ENCODE peak calls at places on chromosomes 12 and 14, in nine cellular contexts. One of them, this sample, is unnamed.

GRCh38 chr14:99427632-99428315 is 52.9 kb downstream of the SETD3 start:
- DNase-seq in dorsolateral prefrontal cortex: no peak
- DNase-seq in hepatocyte: peak; percentile 58
- DNase-seq in sigmoid colon: no peak
- DNase-seq in A673: peak; percentile 55
- DNase-seq in HepG2: no peak
- DNase-seq in activated B cell treated with CpG ODN at 0.5 μM for 24 hours: no peak
- DNase-seq in tibial artery: no peak
- DNase-seq in OCI-LY7: no peak
- DNase-seq in this sample: no peak

GRCh38 chr12:124248862-124249825 is 45.7 kb upstream of the RFLNA start:
- DNase-seq in dorsolateral prefrontal cortex: no peak
- DNase-seq in HepG2: no peak
- DNase-seq in tibial artery: no peak
- DNase-seq in sigmoid colon: no peak
- DNase-seq in A673: no peak
- DNase-seq in activated B cell treated with CpG ODN at 0.5 μM for 24 hours: no peak
- DNase-seq in OCI-LY7: no peak
- DNase-seq in hepatocyte: no peak
- DNase-seq in this sample: no peak

GRCh38 chr12:60494249-60494648 is 898.4 kb downstream of the SLC16A7 start:
- DNase-seq in dorsolateral prefrontal cortex: no peak
- DNase-seq in hepatocyte: peak; percentile 51
- DNase-seq in HepG2: peak; percentile 32
- DNase-seq in OCI-LY7: no peak
- DNase-seq in tibial artery: no peak
- DNase-seq in activated B cell treated with CpG ODN at 0.5 μM for 24 hours: no peak
- DNase-seq in sigmoid colon: no peak
- DNase-seq in A673: peak; percentile 39
- DNase-seq in this sample: peak; percentile 26

GRCh38 chr14:58864751-58865519 is 227.2 kb downstream of the DACT1 start:
- DNase-seq in hepatocyte: peak; percentile 45
- DNase-seq in activated B cell treated with CpG ODN at 0.5 μM for 24 hours: no peak
- DNase-seq in OCI-LY7: no peak
- DNase-seq in A673: peak; percentile 35
- DNase-seq in sigmoid colon: no peak
- DNase-seq in HepG2: no peak
- DNase-seq in dorsolateral prefrontal cortex: no peak
- DNase-seq in tibial artery: no peak
- DNase-seq in this sample: peak; percentile 37

GRCh38 chr14:105385322-105385637 is 13.1 kb upstream of the TEX22 start:
- DNase-seq in HepG2: no peak
- DNase-seq in tibial artery: no peak
- DNase-seq in OCI-LY7: no peak
- DNase-seq in A673: no peak
- DNase-seq in dorsolateral prefrontal cortex: no peak
- DNase-seq in activated B cell treated with CpG ODN at 0.5 μM for 24 hours: no peak
- DNase-seq in hepatocyte: no peak
- DNase-seq in sigmoid colon: no peak
- DNase-seq in this sample: no peak

GRCh38 chr14:24335461-24336146 is 733 bp upstream of the ADCY4 start:
- DNase-seq in A673: no peak
- DNase-seq in sigmoid colon: no peak
- DNase-seq in OCI-LY7: no peak
- DNase-seq in tibial artery: no peak
- DNase-seq in HepG2: no peak
- DNase-seq in dorsolateral prefrontal cortex: no peak
- DNase-seq in activated B cell treated with CpG ODN at 0.5 μM for 24 hours: no peak
- DNase-seq in hepatocyte: no peak
- DNase-seq in this sample: no peak

GRCh38 chr12:66194122-66194521 is 5.1 kb downstream of the IRAK3 start:
- DNase-seq in hepatocyte: no peak
- DNase-seq in sigmoid colon: no peak
- DNase-seq in A673: no peak
- DNase-seq in OCI-LY7: no peak
- DNase-seq in HepG2: no peak
- DNase-seq in activated B cell treated with CpG ODN at 0.5 μM for 24 hours: no peak
- DNase-seq in tibial artery: no peak
- DNase-seq in dorsolateral prefrontal cortex: no peak
- DNase-seq in this sample: no peak

GRCh38 chr14:52076334-52076733 is 7.5 kb upstream of the NID2 start:
- DNase-seq in A673: no peak
- DNase-seq in HepG2: no peak
- DNase-seq in tibial artery: peak; percentile 92
- DNase-seq in OCI-LY7: no peak
- DNase-seq in sigmoid colon: no peak
- DNase-seq in activated B cell treated with CpG ODN at 0.5 μM for 24 hours: no peak
- DNase-seq in dorsolateral prefrontal cortex: no peak
- DNase-seq in hepatocyte: no peak
- DNase-seq in this sample: no peak

GRCh38 chr12:106685381-106685780 is 89.1 kb upstream of the RIC8B start:
- DNase-seq in sigmoid colon: no peak
- DNase-seq in HepG2: no peak
- DNase-seq in dorsolateral prefrontal cortex: no peak
- DNase-seq in OCI-LY7: no peak
- DNase-seq in tibial artery: no peak
- DNase-seq in A673: no peak
- DNase-seq in hepatocyte: no peak
- DNase-seq in activated B cell treated with CpG ODN at 0.5 μM for 24 hours: no peak
- DNase-seq in this sample: no peak

GRCh38 chr12:102900389-102900788 is 16.7 kb downstream of the PAH start:
- DNase-seq in tibial artery: no peak
- DNase-seq in A673: no peak
- DNase-seq in hepatocyte: no peak
- DNase-seq in HepG2: no peak
- DNase-seq in sigmoid colon: no peak
- DNase-seq in OCI-LY7: no peak
- DNase-seq in activated B cell treated with CpG ODN at 0.5 μM for 24 hours: no peak
- DNase-seq in dorsolateral prefrontal cortex: no peak
- DNase-seq in this sample: no peak

GRCh38 chr12:95504140-95504539 is 30.2 kb downstream of the METAP2 start:
- DNase-seq in HepG2: no peak
- DNase-seq in hepatocyte: no peak
- DNase-seq in A673: no peak
- DNase-seq in OCI-LY7: no peak
- DNase-seq in activated B cell treated with CpG ODN at 0.5 μM for 24 hours: no peak
- DNase-seq in sigmoid colon: no peak
- DNase-seq in tibial artery: no peak
- DNase-seq in dorsolateral prefrontal cortex: no peak
- DNase-seq in this sample: no peak

GRCh38 chr12:5870183-5870582 is 74.9 kb downstream of the ANO2 start:
- DNase-seq in OCI-LY7: no peak
- DNase-seq in dorsolateral prefrontal cortex: no peak
- DNase-seq in A673: no peak
- DNase-seq in sigmoid colon: no peak
- DNase-seq in activated B cell treated with CpG ODN at 0.5 μM for 24 hours: no peak
- DNase-seq in tibial artery: no peak
- DNase-seq in hepatocyte: no peak
- DNase-seq in HepG2: no peak
- DNase-seq in this sample: no peak

GRCh38 chr12:131454418-131455217 is 256.3 kb upstream of the SFSWAP start:
- DNase-seq in A673: peak; percentile 75
- DNase-seq in OCI-LY7: peak; percentile 70
- DNase-seq in hepatocyte: peak; percentile 80
- DNase-seq in dorsolateral prefrontal cortex: no peak
- DNase-seq in tibial artery: peak; percentile 54
- DNase-seq in sigmoid colon: no peak
- DNase-seq in activated B cell treated with CpG ODN at 0.5 μM for 24 hours: no peak
- DNase-seq in HepG2: peak; percentile 60
- DNase-seq in this sample: no peak

GRCh38 chr14:33704486-33704885 is 246.4 kb downstream of the EGLN3 start:
- DNase-seq in HepG2: no peak
- DNase-seq in dorsolateral prefrontal cortex: no peak
- DNase-seq in OCI-LY7: no peak
- DNase-seq in tibial artery: no peak
- DNase-seq in A673: no peak
- DNase-seq in sigmoid colon: no peak
- DNase-seq in hepatocyte: no peak
- DNase-seq in activated B cell treated with CpG ODN at 0.5 μM for 24 hours: no peak
- DNase-seq in this sample: no peak

GRCh38 chr12:41277019-41277770 is 89.1 kb downstream of the PDZRN4 start:
- DNase-seq in tibial artery: no peak
- DNase-seq in dorsolateral prefrontal cortex: no peak
- DNase-seq in hepatocyte: peak; percentile 56
- DNase-seq in HepG2: peak; percentile 26
- DNase-seq in sigmoid colon: no peak
- DNase-seq in A673: peak; percentile 71
- DNase-seq in activated B cell treated with CpG ODN at 0.5 μM for 24 hours: no peak
- DNase-seq in OCI-LY7: peak; percentile 70
- DNase-seq in this sample: peak; percentile 23
- TF ChIP-seq CTCF in tibial artery: peak; percentile 55
- TF ChIP-seq CTCF in dorsolateral prefrontal cortex: peak; percentile 80
- TF ChIP-seq CTCF in hepatocyte: peak; percentile 88
- TF ChIP-seq CTCF in HepG2: peak; percentile 75
- TF ChIP-seq CTCF in sigmoid colon: peak; percentile 52
- TF ChIP-seq CTCF in A673: peak; percentile 72
- TF ChIP-seq CTCF in activated B cell treated with CpG ODN at 0.5 μM for 24 hours: no peak
- TF ChIP-seq CTCF in OCI-LY7: peak; percentile 91
- TF ChIP-seq CTCF in this sample: peak; percentile 60

GRCh38 chr12:51891843-51892242 is 3.9 kb downstream of the ANKRD33 start:
- DNase-seq in sigmoid colon: no peak
- DNase-seq in OCI-LY7: peak; percentile 11
- DNase-seq in dorsolateral prefrontal cortex: no peak
- DNase-seq in tibial artery: no peak
- DNase-seq in A673: no peak
- DNase-seq in hepatocyte: no peak
- DNase-seq in HepG2: no peak
- DNase-seq in activated B cell treated with CpG ODN at 0.5 μM for 24 hours: no peak
- DNase-seq in this sample: no peak
- TF ChIP-seq CTCF in sigmoid colon: peak; percentile 14
- TF ChIP-seq CTCF in OCI-LY7: peak; percentile 73
- TF ChIP-seq CTCF in dorsolateral prefrontal cortex: peak; percentile 38
- TF ChIP-seq CTCF in tibial artery: peak; percentile 19
- TF ChIP-seq CTCF in A673: peak; percentile 40
- TF ChIP-seq CTCF in hepatocyte: peak; percentile 47
- TF ChIP-seq CTCF in HepG2: peak; percentile 17
- TF ChIP-seq CTCF in activated B cell treated with CpG ODN at 0.5 μM for 24 hours: no peak
- TF ChIP-seq CTCF in this sample: peak; percentile 11

GRCh38 chr12:77047341-77048202 is 17.8 kb downstream of the E2F7 start:
- DNase-seq in HepG2: no peak
- DNase-seq in activated B cell treated with CpG ODN at 0.5 μM for 24 hours: no peak
- DNase-seq in dorsolateral prefrontal cortex: no peak
- DNase-seq in OCI-LY7: no peak
- DNase-seq in A673: no peak
- DNase-seq in sigmoid colon: no peak
- DNase-seq in hepatocyte: no peak
- DNase-seq in tibial artery: no peak
- DNase-seq in this sample: no peak
- TF ChIP-seq CTCF in HepG2: no peak
- TF ChIP-seq CTCF in activated B cell treated with CpG ODN at 0.5 μM for 24 hours: no peak
- TF ChIP-seq CTCF in dorsolateral prefrontal cortex: peak; percentile 11
- TF ChIP-seq CTCF in OCI-LY7: peak; percentile 25
- TF ChIP-seq CTCF in A673: peak; percentile 21
- TF ChIP-seq CTCF in sigmoid colon: no peak
- TF ChIP-seq CTCF in hepatocyte: peak; percentile 29
- TF ChIP-seq CTCF in tibial artery: no peak
- TF ChIP-seq CTCF in this sample: peak; percentile 26

DNA sequence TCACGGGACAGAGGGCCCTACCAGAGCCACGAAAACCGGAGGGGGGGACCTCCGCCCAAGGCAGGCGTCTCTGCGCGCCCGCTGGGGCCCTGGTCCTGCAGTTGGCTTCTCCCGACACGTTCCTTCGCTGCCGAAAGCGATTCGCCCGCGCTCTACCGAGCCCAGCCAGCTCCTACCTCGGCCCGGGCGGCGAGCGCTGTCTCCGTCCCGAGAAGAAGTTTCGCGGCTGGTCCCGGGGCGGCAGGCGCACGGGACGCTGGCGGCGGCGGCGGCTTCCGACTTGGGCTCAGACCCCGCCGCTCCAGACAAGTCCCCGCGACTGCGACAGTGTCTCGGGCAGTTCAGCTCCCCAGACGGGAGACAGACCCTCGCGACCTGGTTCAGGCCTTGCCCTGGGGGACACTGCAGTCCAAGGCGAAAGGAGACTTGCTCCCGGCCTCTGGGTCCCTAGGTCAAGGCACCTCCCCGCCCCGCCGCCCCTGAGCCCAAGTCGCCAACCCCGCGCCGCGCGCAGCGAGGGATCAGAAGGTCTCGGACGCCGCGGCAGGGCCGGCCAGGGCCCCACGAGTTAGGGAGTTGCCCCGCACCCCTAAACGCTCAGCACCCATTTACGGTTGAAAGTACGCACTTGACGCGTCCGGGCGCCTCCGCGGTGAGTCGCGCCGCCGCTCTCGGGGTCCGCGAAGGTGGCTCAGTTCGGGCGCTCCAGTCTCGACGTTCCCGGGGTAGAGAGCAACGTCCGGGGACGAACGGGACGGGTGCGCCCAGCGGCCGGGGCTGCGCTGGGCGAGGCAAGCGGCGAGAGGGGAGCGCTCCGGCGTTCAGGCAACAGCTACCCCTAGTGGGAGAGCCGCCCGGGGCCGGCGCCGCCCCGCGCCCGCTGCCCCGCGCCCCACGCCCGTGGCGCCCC is 1.4 kb upstream of the DIO3 start:
- DNase-seq in OCI-LY7: no peak
- DNase-seq in dorsolateral prefrontal cortex: no peak
- DNase-seq in HepG2: no peak
- DNase-seq in A673: no peak
- DNase-seq in hepatocyte: peak; percentile 86
- DNase-seq in activated B cell treated with CpG ODN at 0.5 μM for 24 hours: no peak
- DNase-seq in sigmoid colon: peak; percentile 81
- DNase-seq in tibial artery: no peak
- DNase-seq in this sample: no peak
- TF ChIP-seq CTCF in OCI-LY7: no peak
- TF ChIP-seq CTCF in dorsolateral prefrontal cortex: no peak
- TF ChIP-seq CTCF in HepG2: peak; percentile 43
- TF ChIP-seq CTCF in A673: no peak
- TF ChIP-seq CTCF in hepatocyte: peak; percentile 43
- TF ChIP-seq CTCF in activated B cell treated with CpG ODN at 0.5 μM for 24 hours: no peak
- TF ChIP-seq CTCF in sigmoid colon: peak; percentile 24
- TF ChIP-seq CTCF in tibial artery: no peak
- TF ChIP-seq CTCF in this sample: peak; percentile 19

This sample was measured in astrocyte of the cerebellum.